ENCODE peak calls at places on chromosomes 7 and 10, in seven cellular contexts. Q is BJ; A is iPS DF 6.9; O is stimulated activated CD4-positive, alpha-beta T cell treated with anti-CD3 and anti-CD28 coated beads, Interleukin-15, amount 100 ng/mL, for 1 hour; H is stimulated activated naive CD8-positive, alpha-beta T cell treated with anti-CD3 and anti-CD28 coated beads, Interleukin-15, Interleukin-2, amounts not matched to agents 100 U/mL and 50 U/mL, for 24 hours; G is endothelial cell; M is GM12892. I is an unnamed sample.
A peak's percentile ranks its signal among the peaks of the same experiment; 100 is the strongest.

GRCh38 chr10:75165684-75166622 is 44.6 kb upstream of the VDAC2 start:
- DNase-seq in Q (no peak), A (no peak), O (no peak), H (no peak), G (no peak), M (peak; percentile 32), I (no peak)

GRCh38 chr10:3982746-3983442 is 197.9 kb upstream of the KLF6 start:
- DNase-seq in Q (no peak), A (no peak), O (no peak), H (no peak), G (no peak), M (no peak), I (no peak)

GRCh38 chr7:78139335-78139734 is 340.8 kb downstream of the PHTF2 start:
- DNase-seq in Q (peak; percentile 75), A (no peak), O (no peak), H (no peak), G (no peak), M (no peak), I (no peak)

GRCh38 chr10:95297402-95297801 is 6.6 kb upstream of the PDLIM1 start:
- DNase-seq in Q (no peak), A (no peak), O (no peak), H (no peak), G (no peak), M (no peak), I (no peak)

GRCh38 chr7:92833024-92833765 is 3.2 kb downstream of the CDK6 start:
- DNase-seq in Q (no peak), A (peak; percentile 64), O (peak; percentile 76), H (peak; percentile 91), G (peak; percentile 84), M (peak; percentile 56), I (peak; percentile 25)

GRCh38 chr7:128278366-128278765 is 37.3 kb downstream of the LEP start:
- DNase-seq in Q (no peak), A (no peak), O (no peak), H (no peak), G (no peak), M (no peak), I (no peak)

GRCh38 chr10:75733135-75733890 is 301.9 kb downstream of the LRMDA start:
- DNase-seq in Q (no peak), A (no peak), O (no peak), H (no peak), G (no peak), M (no peak), I (no peak)

GRCh38 chr7:37495574-37496184 is 47.0 kb upstream of the ELMO1 start:
- DNase-seq in Q (no peak), A (no peak), O (no peak), H (no peak), G (no peak), M (no peak), I (no peak)

GRCh38 chr10:12822374-12823170 is 178.9 kb downstream of the CCDC3 start:
- DNase-seq in Q (no peak), A (no peak), O (no peak), H (no peak), G (no peak), M (no peak), I (no peak)

GRCh38 chr10:72407471-72407870 is 52.8 kb upstream of the DNAJB12 start:
- DNase-seq in Q (no peak), A (no peak), O (no peak), H (no peak), G (no peak), M (peak; percentile 4), I (no peak)

GRCh38 chr10:74103560-74104248 is 46.9 kb downstream of the AP3M1 start:
- DNase-seq in Q (no peak), A (no peak), O (no peak), H (no peak), G (no peak), M (peak; percentile 27), I (no peak)

GRCh38 chr10:125866421-125867029 is 14.6 kb downstream of the DHX32 start:
- DNase-seq in Q (no peak), A (no peak), O (no peak), H (no peak), G (no peak), M (no peak), I (no peak)

GRCh38 chr10:98269435-98269912 is 1.5 kb upstream of the LOXL4 start:
- DNase-seq in Q (peak; percentile 44), A (no peak), O (no peak), H (no peak), G (no peak), M (no peak), I (no peak)

GRCh38 chr10:96708456-96708855 is 11.9 kb downstream of the PIK3AP1 start:
- DNase-seq in Q (no peak), A (no peak), O (no peak), H (no peak), G (no peak), M (no peak), I (no peak)

GRCh38 chr7:46281071-46281470 is 360.0 kb upstream of the IGFBP3 start:
- DNase-seq in Q (no peak), A (no peak), O (no peak), H (no peak), G (no peak), M (no peak), I (no peak)

GRCh38 chr10:91976324-91977051 is 52.9 kb downstream of the BTAF1 start:
- DNase-seq in Q (no peak), A (no peak), O (no peak), H (no peak), G (no peak), M (no peak), I (no peak)

GRCh38 chr7:27031289-27032172 is 64.3 kb downstream of the HOXA1 start:
- DNase-seq in Q (peak; percentile 31), A (no peak), O (no peak), H (no peak), G (no peak), M (no peak), I (no peak)

I was measured in D721Med.